ENCODE peak calls at places on chromosome 1, in five cellular contexts. N is endodermal cell, D is epithelial cell of esophagus, P is endothelial cell, L is Panc1. O is an unnamed sample.

GRCh38 chr1:42214447-42214871 is 49.9 kb upstream of the GUCA2A start:
- DNase-seq in N (no peak), P (no peak), D (peak; percentile 83), L (no peak), O (peak; percentile 65)

GRCh38 chr1:31955917-31956736 is 18.0 kb upstream of the PTP4A2 start:
- DNase-seq in P (peak; percentile 20), N (peak; percentile 87), L (no peak), D (peak; percentile 99), O (peak; percentile 93)

GRCh38 chr1:236063919-236064673 is 794 bp downstream of the NID1 start:
- DNase-seq in N (peak; percentile 75), P (peak; percentile 48), L (no peak), D (peak; percentile 27), O (peak; percentile 91)

GRCh38 chr1:207789386-207789785 is 37.5 kb downstream of the CD46 start:
- DNase-seq in P (no peak), N (no peak), L (no peak), D (no peak), O (no peak)

GRCh38 chr1:6035719-6036118 is 10.0 kb upstream of the KCNAB2 start:
- DNase-seq in D (no peak), P (no peak), L (no peak), N (no peak), O (no peak)

GRCh38 chr1:24321712-24322635 is 2.8 kb downstream of the GRHL3 start:
- DNase-seq in N (peak; percentile 87), D (peak; percentile 97), L (no peak), P (peak; percentile 47), O (no peak)

GRCh38 chr1:119108993-119109392 is 31.5 kb downstream of the WARS2 start:
- DNase-seq in L (no peak), D (no peak), P (no peak), N (no peak), O (no peak)

GRCh38 chr1:111570781-111571181 is 48.8 kb upstream of the RAP1A start:
- DNase-seq in L (no peak), D (peak; percentile 33), P (peak; percentile 31), N (peak; percentile 80), O (no peak)

GRCh38 chr1:234062166-234062565 is 157.7 kb downstream of the SLC35F3 start:
- DNase-seq in N (no peak), D (peak; percentile 82), L (no peak), P (no peak), O (no peak)

GRCh38 chr1:115343200-115343737 is 5.2 kb upstream of the NGF start:
- DNase-seq in D (no peak), N (no peak), P (no peak), L (no peak), O (no peak)

GRCh38 chr1:200405273-200405672 is 4.6 kb downstream of the ZNF281 start:
- DNase-seq in L (no peak), P (no peak), N (no peak), D (peak; percentile 38), O (no peak)

GRCh38 chr1:44660176-44660575 is 14.1 kb downstream of the TMEM53 start:
- DNase-seq in P (no peak), D (no peak), L (no peak), N (no peak), O (no peak)

GRCh38 chr1:171758011-171758410 is 16.1 kb upstream of the VAMP4 start:
- DNase-seq in N (no peak), L (no peak), P (no peak), D (peak; percentile 42), O (no peak)

GRCh38 chr1:31095298-31095981 is 29.9 kb upstream of the PUM1 start:
- DNase-seq in N (no peak), P (no peak), D (peak; percentile 25), L (no peak), O (no peak)

DNA sequence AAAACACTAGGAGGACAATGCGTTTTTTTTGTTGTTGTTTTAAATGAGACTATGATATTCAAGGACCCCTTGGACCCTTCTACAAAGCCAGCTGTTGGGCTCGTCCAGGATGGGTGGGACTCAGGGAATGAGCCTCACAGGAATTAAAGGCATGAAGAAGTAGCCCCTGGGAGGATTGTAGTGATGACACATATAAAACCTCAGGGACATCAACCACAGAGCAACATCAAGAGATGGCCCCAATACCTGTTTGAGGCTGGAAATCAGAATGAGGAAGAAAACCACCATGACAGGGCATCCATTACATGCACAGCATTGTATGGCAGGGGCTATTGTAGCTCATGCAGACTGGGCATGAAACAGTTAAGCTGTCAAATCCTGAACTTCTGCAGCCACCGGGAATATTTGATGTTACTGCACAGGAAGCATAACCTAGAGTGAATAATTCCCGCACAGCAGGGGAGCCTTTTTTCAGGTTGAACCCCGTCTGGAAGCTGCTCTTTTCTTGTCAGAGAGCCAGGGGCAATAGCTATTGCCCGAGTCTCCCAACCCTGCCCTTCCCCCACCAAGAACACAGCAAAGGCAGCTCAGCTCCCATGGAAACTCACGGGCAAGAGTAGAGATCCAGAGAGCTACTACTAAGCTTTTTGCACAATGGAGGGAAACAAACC is 140.2 kb upstream of the FGGY start:
- DNase-seq in P (peak; percentile 38), N (peak; percentile 60), D (no peak), L (no peak), O (no peak)
- TF ChIP-seq CTCF in P (no peak), N (no peak), D (no peak), L (no peak), O (no peak)

DNA sequence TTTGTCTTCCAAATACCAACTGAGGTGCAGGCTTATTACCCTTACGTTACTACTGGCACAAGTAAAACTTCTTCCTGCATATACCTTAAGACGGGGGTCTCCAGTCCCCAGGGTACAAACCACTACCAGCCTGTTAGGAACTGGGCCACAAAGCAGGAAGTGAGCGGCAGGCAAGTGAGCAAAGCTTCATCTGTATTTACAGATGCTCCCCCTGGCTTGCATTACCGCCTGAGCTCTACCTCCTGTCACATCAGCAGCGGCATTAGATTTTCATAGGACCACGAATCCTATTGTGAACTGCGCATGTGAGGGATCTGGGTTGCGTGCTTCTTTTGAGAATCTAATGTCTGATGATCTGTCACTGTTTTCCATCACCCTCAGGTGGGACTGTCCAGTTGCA is 113.1 kb downstream of the SLC45A1 start:
- DNase-seq in P (no peak), N (peak; percentile 66), L (no peak), D (no peak), O (no peak)
- TF ChIP-seq CTCF in P (no peak), N (peak; percentile 58), L (no peak), D (no peak), O (no peak)

DNA sequence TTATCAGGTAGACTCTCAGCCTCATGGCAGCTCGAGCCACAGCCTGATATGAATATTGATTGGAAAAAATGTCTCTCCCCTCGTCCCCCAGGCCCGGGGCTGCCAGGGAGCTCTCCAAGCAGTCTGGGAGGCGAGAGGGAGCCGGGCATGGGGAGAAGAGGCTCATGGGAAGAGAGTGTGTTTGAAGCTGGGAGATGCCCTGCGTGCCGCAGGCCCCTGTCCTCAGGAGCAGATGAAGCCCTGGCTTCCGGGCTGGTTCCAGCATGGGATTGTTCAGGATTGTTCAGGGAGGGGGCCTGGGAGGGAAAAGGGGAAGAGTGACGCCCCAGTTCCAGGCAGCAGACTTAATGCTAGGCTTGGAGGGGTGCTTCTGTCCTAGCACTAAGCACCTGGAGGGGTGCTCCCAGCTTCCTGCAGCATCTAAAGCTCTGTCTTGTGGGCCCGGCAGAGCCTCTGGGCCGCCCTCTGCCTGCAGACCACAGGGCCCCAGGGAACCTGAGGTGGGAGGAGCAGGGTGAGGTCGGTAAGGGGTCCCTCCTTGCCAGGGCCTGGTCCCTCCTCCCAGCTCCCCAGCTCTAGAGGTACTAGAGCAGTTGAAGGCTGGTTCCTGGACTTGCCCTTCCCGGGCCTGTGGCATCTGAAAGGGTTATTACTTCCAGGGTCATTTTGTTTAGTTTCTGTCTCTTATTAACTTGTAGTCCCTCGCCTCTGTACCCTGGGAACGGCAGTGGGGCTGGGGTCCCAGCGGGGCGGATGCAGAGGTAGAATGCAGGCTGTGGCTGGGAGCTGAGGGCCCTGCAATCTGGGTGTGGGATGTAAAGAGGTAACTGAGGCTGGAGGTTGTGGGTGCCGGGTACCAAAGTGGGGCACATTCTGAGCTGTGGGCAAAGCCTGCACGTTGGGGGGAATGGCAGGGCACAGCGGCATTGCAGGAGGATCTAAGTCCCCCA is 334.8 kb upstream of the VAMP3 start:
- DNase-seq in N (no peak), D (no peak), P (no peak), L (no peak), O (no peak)
- TF ChIP-seq CTCF in N (no peak), D (no peak), P (no peak), L (no peak), O (no peak)

DNA sequence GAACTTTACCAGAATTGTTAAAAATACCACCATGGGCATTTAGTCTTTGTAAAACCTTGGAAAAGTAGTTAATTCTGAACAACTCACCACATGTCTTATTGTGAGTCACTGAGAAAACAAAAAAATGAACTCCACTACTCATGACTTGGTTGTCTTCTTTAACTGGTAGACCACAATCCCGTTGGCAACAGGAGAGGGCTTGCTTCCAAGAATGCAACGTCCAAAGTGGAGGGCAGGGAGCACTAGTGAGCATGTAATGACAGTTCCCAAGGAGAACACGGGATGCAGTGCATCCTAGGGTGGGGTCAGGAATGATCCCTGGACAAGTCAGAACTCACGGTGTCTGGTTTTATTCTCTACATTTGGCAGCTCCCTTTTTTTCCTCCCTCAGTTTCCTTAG is 15.2 kb upstream of the HMCN1 start:
- DNase-seq in D (peak; percentile 96), L (no peak), N (peak; percentile 81), P (peak; percentile 24), O (peak; percentile 52)
- TF ChIP-seq CTCF in D (peak; percentile 48), L (peak; percentile 20), N (peak; percentile 70), P (peak; percentile 25), O (no peak)